ENCODE peak calls at places on chromosome 14, in four cellular contexts. F, W, T and J are unnamed samples.
A peak's percentile ranks its signal among the peaks of the same experiment; 100 is the strongest.

GRCh38 chr14:33219957-33220356 is 281.3 kb downstream of the NPAS3 start:
- DNase-seq in F (no peak), T (no peak), W (no peak), J (no peak)

GRCh38 chr14:30298266-30298795 is 260.6 kb upstream of the G2E3 start:
- DNase-seq in T (no peak), W (no peak), F (no peak), J (no peak)

GRCh38 chr14:71521736-71522135 is 410.5 kb upstream of the RGS6 start:
- DNase-seq in W (no peak), T (no peak), F (no peak), J (no peak)

GRCh38 chr14:61652526-61653262 is 42.6 kb upstream of the HIF1A start:
- DNase-seq in T (no peak), W (no peak), F (no peak), J (peak; percentile 40)

GRCh38 chr14:24630087-24630871 is 3.7 kb downstream of the GZMB start:
- DNase-seq in F (no peak), T (no peak), W (no peak), J (no peak)

GRCh38 chr14:77790566-77791224 is 9.2 kb upstream of the ADCK1 start:
- DNase-seq in T (no peak), F (no peak), W (no peak), J (no peak)

GRCh38 chr14:22472935-22473854 is 115.8 kb downstream of the DAD1 start:
- DNase-seq in F (no peak), T (peak; percentile 56), W (peak; percentile 33), J (peak; percentile 43)

GRCh38 chr14:90756755-90757345 is 59.4 kb downstream of the TTC7B start:
- DNase-seq in W (no peak), T (no peak), F (no peak), J (no peak)

GRCh38 chr14:103735815-103736545 is 20.4 kb downstream of the ZFYVE21 start:
- DNase-seq in T (no peak), W (no peak), F (no peak), J (no peak)

GRCh38 chr14:34461334-34462131 is 507 bp downstream of the SPTSSA start:
- DNase-seq in F (no peak), W (peak; percentile 35), T (peak; percentile 89), J (peak; percentile 58)

GRCh38 chr14:49464885-49465284 is 121.3 kb downstream of the RPS29 start:
- DNase-seq in T (peak; percentile 6), W (peak; percentile 8), F (no peak), J (peak; percentile 36)

GRCh38 chr14:23227566-23227965 is 10.2 kb upstream of the RNF212B start:
- DNase-seq in F (no peak), W (no peak), T (no peak), J (no peak)

GRCh38 chr14:95649230-95649629 is 37.0 kb upstream of the TCL1B start:
- DNase-seq in T (peak; percentile 67), W (no peak), F (no peak), J (no peak)

GRCh38 chr14:64728106-64728505 is 23.9 kb downstream of the PLEKHG3 start:
- DNase-seq in T (no peak), W (no peak), F (no peak), J (no peak)

GRCh38 chr14:104393199-104393897 is 186.2 kb upstream of the C14orf180 start:
- DNase-seq in F (no peak), T (no peak), W (no peak), J (no peak)

GRCh38 chr14:55104051-55104954 is 24.7 kb upstream of the LGALS3 start:
- DNase-seq in T (no peak), F (no peak), W (peak; percentile 18), J (no peak)
- TF ChIP-seq FOXM1 in T (no peak), F (no peak), W (no peak), J (no peak)

DNA sequence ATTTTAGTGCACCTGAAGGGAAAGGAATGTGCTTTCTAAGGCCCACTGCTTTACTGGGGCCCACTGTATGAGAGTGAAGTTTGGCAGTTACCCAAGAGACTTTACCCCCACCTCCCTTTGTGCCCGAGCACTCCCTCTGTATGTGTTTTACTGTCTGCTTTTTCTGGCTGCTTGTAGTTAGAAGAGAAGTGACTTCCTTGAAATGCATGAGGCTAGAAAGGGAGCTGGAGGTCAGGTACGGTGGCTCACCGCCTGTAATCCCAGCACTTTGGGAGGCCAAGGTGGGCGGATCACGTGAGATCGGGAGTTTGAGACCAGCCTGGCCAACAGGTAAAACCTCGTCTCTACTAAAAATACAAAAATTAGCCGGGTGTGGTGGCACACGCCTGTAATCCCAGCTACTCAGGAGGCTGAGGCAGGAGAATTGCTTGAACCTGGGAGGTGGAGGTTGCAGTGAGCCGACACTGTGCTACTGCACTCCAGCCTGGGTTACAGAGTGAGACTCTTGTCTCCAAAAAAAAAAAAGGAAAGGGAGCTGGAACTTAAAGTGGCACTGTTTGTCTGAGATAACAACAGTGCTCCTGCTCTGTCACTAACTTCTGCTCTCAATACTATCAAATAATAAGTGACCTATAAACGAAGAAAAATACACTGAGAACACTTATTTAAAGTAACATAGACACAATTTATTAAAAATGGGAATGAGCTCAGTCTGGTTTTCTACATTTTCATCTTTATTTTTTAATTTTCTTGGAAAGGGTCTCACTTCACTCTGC is 5.8 kb downstream of the TRIP11 start:
- DNase-seq in F (no peak), W (no peak), T (peak; percentile 35), J (no peak)
- TF ChIP-seq TARDBP in F (no peak), W (no peak), T (no peak), J (no peak)

DNA sequence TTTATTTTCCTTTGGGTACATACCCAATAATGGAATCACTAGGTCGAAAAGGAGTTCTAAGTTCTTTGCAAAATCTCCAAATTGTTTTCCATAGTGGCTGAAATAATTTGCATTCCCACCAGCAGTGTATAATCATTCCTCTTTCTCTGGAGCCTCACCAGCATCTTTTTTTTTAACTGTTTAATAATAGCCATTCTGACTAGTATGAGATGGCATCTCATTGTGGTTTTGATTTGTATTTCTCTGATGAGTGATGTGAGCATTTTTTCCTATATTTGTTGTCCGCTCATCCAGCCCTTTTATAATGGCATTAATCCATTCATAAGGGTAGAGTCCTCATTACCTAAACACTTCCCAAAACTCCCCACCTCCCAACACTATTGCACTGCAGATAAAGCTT is 278.3 kb downstream of the SEC23A start:
- DNase-seq in W (no peak), F (no peak), T (no peak), J (no peak)
- TF ChIP-seq FOXM1 in W (no peak), F (no peak), T (no peak), J (no peak)

DNA sequence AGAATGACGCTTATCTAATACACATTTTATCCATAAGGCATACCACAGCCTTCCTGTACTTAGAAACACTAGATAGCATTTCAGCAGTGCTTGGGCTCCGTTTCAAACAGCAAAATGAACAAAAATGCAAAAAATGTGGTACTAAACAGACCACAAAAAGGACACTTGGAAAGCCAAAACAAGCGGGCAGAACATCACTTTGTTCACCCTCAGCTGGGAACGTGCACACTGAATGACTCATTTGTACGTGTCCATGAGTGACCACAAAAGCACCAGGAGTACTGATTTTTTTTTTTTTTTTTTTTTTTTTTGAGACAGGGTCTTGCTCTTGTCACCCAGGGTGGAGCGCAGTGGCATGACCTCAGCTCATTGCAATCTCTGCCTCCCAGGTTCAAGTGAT is 8.9 kb upstream of the FOXN3 start:
- DNase-seq in F (peak; percentile 85), T (peak; percentile 41), W (no peak), J (no peak)
- TF ChIP-seq TARDBP in F (no peak), T (no peak), W (no peak), J (no peak)

DNA sequence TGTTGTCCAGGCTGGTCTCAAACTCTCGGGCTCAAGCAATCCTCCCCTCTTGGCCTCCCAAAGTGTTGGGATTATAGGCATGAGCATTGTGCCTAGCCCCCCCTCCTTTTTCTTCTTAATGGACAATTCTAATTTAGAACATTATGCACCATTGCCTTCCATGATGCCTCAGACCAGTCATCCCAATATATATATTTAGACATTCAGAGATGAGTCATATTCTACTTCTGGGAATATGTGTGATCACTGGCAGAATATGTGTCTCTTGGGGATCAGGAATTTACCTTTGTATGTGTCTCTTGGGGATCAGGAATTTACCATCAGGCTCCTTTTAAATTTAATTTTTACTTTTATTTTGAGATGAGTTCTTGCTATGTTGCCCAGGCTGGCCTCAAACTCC is 7.5 kb upstream of the CCDC177 start:
- DNase-seq in W (no peak), T (no peak), F (no peak), J (no peak)
- TF ChIP-seq FOXM1 in W (no peak), T (no peak), F (no peak), J (no peak)